ENCODE peak calls at places on chromosomes 6 and 20, in seven cellular contexts. One of them, this sample, is unnamed.

GRCh38 chr6:147205690-147206600 is 1.7 kb downstream of the STXBP5 start:
- DNase-seq in K562: peak
- DNase-seq in GM12878: no peak
- DNase-seq in WTC11: no peak
- DNase-seq in HEK293T: no peak
- DNase-seq in H1: no peak
- DNase-seq in HepG2: peak
- DNase-seq in this sample: no peak

GRCh38 chr6:163694988-163695942 is 280.7 kb downstream of the QKI start:
- DNase-seq in HepG2: peak
- DNase-seq in WTC11: no peak
- DNase-seq in H1: no peak
- DNase-seq in GM12878: no peak
- DNase-seq in K562: no peak
- DNase-seq in HEK293T: no peak
- DNase-seq in this sample: no peak

GRCh38 chr6:7042056-7042653 is 65.6 kb upstream of the RREB1 start:
- DNase-seq in WTC11: no peak
- DNase-seq in HEK293T: no peak
- DNase-seq in HepG2: peak
- DNase-seq in GM12878: no peak
- DNase-seq in K562: peak
- DNase-seq in H1: no peak
- DNase-seq in this sample: no peak

GRCh38 chr6:36269834-36270705 is at the start of gene PNPLA1:
- DNase-seq in WTC11: peak
- DNase-seq in HepG2: no peak
- DNase-seq in K562: no peak
- DNase-seq in GM12878: no peak
- DNase-seq in H1: peak
- DNase-seq in HEK293T: no peak
- DNase-seq in this sample: no peak

GRCh38 chr6:158819213-158819976 is at the start of gene EZR:
- DNase-seq in H1: peak
- DNase-seq in GM12878: no peak
- DNase-seq in WTC11: peak
- DNase-seq in K562: peak
- DNase-seq in HEK293T: peak
- DNase-seq in HepG2: peak
- DNase-seq in this sample: peak

GRCh38 chr6:133062077-133062476 is 179.1 kb upstream of the EYA4 start:
- DNase-seq in GM12878: no peak
- DNase-seq in WTC11: no peak
- DNase-seq in K562: no peak
- DNase-seq in HepG2: no peak
- DNase-seq in HEK293T: no peak
- DNase-seq in H1: no peak
- DNase-seq in this sample: no peak

GRCh38 chr6:152148412-152148811 is 340.9 kb downstream of the ESR1 start:
- DNase-seq in K562: no peak
- DNase-seq in GM12878: no peak
- DNase-seq in HEK293T: no peak
- DNase-seq in H1: no peak
- DNase-seq in HepG2: no peak
- DNase-seq in WTC11: no peak
- DNase-seq in this sample: no peak

GRCh38 chr20:10065154-10065833 is 30.5 kb downstream of the ANKEF1 start:
- DNase-seq in H1: no peak
- DNase-seq in HepG2: no peak
- DNase-seq in GM12878: no peak
- DNase-seq in HEK293T: no peak
- DNase-seq in K562: no peak
- DNase-seq in WTC11: no peak
- DNase-seq in this sample: no peak

GRCh38 chr6:53412751-53413150 is 64.0 kb upstream of the ELOVL5 start:
- DNase-seq in HEK293T: no peak
- DNase-seq in H1: no peak
- DNase-seq in WTC11: no peak
- DNase-seq in GM12878: no peak
- DNase-seq in K562: no peak
- DNase-seq in HepG2: no peak
- DNase-seq in this sample: no peak

GRCh38 chr6:71420693-71421328 is 132.2 kb downstream of the OGFRL1 start:
- DNase-seq in HepG2: no peak
- DNase-seq in GM12878: no peak
- DNase-seq in H1: peak
- DNase-seq in K562: no peak
- DNase-seq in HEK293T: peak
- DNase-seq in WTC11: peak
- DNase-seq in this sample: no peak

GRCh38 chr6:74731204-74731603 is 474.6 kb downstream of the COL12A1 start:
- DNase-seq in WTC11: no peak
- DNase-seq in HEK293T: no peak
- DNase-seq in H1: no peak
- DNase-seq in K562: no peak
- DNase-seq in GM12878: no peak
- DNase-seq in HepG2: no peak
- DNase-seq in this sample: no peak

GRCh38 chr20:53444386-53444785 is 149.3 kb downstream of the ZNF217 start:
- DNase-seq in WTC11: no peak
- DNase-seq in K562: no peak
- DNase-seq in HEK293T: no peak
- DNase-seq in GM12878: no peak
- DNase-seq in H1: no peak
- DNase-seq in HepG2: no peak
- DNase-seq in this sample: no peak

GRCh38 chr6:166760288-166760687 is 133.2 kb upstream of the RPS6KA2 start:
- DNase-seq in GM12878: no peak
- DNase-seq in WTC11: no peak
- DNase-seq in H1: no peak
- DNase-seq in K562: no peak
- DNase-seq in HEK293T: no peak
- DNase-seq in HepG2: no peak
- DNase-seq in this sample: no peak

GRCh38 chr20:12110711-12111110 is 193.0 kb downstream of the BTBD3 start:
- DNase-seq in WTC11: no peak
- DNase-seq in K562: no peak
- DNase-seq in HepG2: no peak
- DNase-seq in H1: no peak
- DNase-seq in HEK293T: no peak
- DNase-seq in GM12878: no peak
- DNase-seq in this sample: no peak

GRCh38 chr6:56959938-56960337 is 5.0 kb downstream of the BEND6 start:
- DNase-seq in HEK293T: no peak
- DNase-seq in H1: no peak
- DNase-seq in HepG2: no peak
- DNase-seq in WTC11: no peak
- DNase-seq in GM12878: no peak
- DNase-seq in K562: no peak
- DNase-seq in this sample: no peak

GRCh38 chr6:146775227-146775626 is 176.5 kb downstream of the ADGB start:
- DNase-seq in H1: no peak
- DNase-seq in HEK293T: no peak
- DNase-seq in HepG2: no peak
- DNase-seq in WTC11: no peak
- DNase-seq in K562: no peak
- DNase-seq in GM12878: no peak
- DNase-seq in this sample: no peak

GRCh38 chr6:27053738-27054137 is 193.8 kb upstream of the PRSS16 start:
- DNase-seq in K562: no peak
- DNase-seq in HEK293T: no peak
- DNase-seq in H1: no peak
- DNase-seq in GM12878: peak
- DNase-seq in HepG2: no peak
- DNase-seq in WTC11: no peak
- DNase-seq in this sample: no peak

DNA sequence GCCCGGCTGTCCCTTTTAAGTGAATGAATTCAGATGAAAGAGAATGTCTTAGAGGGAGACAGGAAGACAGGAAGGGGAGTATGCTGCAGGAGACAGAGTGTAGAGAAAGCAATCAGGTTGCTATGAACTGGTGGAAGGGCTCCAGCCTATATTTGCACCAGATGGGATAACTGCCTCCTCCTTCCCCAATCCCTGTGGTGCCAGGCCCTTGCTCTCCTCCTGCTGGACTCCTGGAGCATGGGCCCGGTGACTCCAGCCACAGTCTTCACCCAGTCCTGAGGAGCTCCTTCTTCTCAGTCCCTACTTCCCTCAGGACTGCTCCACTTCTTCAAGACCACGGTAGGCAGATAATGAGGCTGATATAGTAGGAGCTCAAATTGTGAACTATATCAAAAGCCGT is 91.8 kb downstream of the TMEM200A start:
- DNase-seq in HepG2: no peak
- DNase-seq in WTC11: no peak
- DNase-seq in HEK293T: no peak
- DNase-seq in K562: no peak
- DNase-seq in GM12878: no peak
- DNase-seq in H1: no peak
- DNase-seq in this sample: no peak
- TF ChIP-seq SP1 in HepG2: no peak
- TF ChIP-seq SP1 in WTC11: no peak
- TF ChIP-seq SP1 in HEK293T: no peak
- TF ChIP-seq SP1 in K562: no peak
- TF ChIP-seq SP1 in GM12878: no peak
- TF ChIP-seq SP1 in H1: no peak
- TF ChIP-seq SP1 in this sample: no peak

DNA sequence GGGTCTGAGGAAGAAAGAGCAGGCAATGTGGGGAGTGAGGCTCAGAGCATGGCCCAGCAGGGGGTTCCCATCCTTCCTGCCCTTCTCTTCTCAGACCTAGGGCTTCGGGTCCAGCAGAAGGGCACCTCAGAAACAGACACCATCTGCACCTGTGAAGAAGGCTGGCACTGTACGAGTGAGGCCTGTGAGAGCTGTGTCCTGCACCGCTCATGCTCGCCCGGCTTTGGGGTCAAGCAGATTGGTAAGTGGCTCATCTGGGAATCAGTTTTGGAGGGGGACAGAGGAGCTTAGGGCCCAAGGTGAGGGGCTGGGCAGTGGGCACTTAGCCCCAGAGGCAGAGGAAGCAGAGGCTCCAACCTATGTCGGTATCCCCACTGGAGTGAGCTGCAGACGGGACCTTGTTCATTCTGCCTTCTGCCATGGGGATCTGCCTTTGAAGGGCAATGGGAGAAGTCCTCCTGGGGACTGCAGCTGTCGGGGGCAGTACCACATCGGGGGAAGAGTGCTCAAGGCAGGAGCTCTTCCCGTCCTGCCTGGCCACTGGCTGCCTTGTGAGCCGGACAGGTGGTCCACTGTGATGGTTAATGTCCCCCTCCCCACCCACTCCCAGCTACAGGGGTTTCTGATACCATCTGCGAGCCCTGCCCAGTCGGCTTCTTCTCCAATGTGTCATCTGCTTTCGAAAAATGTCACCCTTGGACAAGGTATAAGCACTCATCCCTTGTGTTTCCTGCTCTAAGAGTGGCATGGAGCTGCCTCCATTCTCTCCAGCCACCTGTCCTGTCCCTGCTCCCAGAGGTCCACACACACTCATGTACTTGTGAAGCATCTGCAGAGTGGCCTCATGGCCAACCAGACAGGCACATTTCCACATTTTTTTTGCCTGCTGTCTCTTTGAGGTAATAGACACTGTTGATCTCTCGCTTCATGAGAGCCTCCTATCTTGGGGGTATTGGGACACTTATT is 4.7 kb downstream of the CD40 start:
- DNase-seq in HEK293T: no peak
- DNase-seq in K562: no peak
- DNase-seq in H1: no peak
- DNase-seq in GM12878: no peak
- DNase-seq in WTC11: no peak
- DNase-seq in HepG2: no peak
- DNase-seq in this sample: no peak
- TF ChIP-seq SP1 in HEK293T: no peak
- TF ChIP-seq SP1 in K562: no peak
- TF ChIP-seq SP1 in H1: no peak
- TF ChIP-seq SP1 in GM12878: no peak
- TF ChIP-seq SP1 in WTC11: no peak
- TF ChIP-seq SP1 in HepG2: no peak
- TF ChIP-seq SP1 in this sample: no peak

DNA sequence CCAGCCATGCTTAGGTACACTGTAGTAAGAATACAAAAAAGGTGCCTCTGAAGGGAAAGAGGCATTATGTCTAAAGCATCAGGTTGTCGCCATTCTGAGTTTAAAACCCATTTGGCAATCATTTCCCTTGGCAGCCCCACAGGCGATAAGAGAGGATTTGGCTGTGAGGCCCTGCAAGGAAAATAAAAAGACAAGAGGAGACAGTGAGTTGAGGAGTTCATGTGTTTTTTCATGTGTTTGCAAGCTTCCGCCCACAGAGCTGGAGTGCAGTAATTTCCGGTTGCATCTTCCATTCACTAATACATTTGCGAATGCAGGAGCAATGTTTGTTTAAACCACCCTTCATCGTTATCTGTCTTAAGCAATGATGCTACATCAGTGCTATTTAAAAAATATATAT is 138.5 kb upstream of the SOX4 start:
- DNase-seq in WTC11: no peak
- DNase-seq in HEK293T: no peak
- DNase-seq in K562: no peak
- DNase-seq in H1: no peak
- DNase-seq in HepG2: no peak
- DNase-seq in GM12878: no peak
- DNase-seq in this sample: no peak
- TF ChIP-seq SP1 in WTC11: no peak
- TF ChIP-seq SP1 in HEK293T: no peak
- TF ChIP-seq SP1 in K562: no peak
- TF ChIP-seq SP1 in H1: no peak
- TF ChIP-seq SP1 in HepG2: no peak
- TF ChIP-seq SP1 in GM12878: no peak
- TF ChIP-seq SP1 in this sample: no peak

DNA sequence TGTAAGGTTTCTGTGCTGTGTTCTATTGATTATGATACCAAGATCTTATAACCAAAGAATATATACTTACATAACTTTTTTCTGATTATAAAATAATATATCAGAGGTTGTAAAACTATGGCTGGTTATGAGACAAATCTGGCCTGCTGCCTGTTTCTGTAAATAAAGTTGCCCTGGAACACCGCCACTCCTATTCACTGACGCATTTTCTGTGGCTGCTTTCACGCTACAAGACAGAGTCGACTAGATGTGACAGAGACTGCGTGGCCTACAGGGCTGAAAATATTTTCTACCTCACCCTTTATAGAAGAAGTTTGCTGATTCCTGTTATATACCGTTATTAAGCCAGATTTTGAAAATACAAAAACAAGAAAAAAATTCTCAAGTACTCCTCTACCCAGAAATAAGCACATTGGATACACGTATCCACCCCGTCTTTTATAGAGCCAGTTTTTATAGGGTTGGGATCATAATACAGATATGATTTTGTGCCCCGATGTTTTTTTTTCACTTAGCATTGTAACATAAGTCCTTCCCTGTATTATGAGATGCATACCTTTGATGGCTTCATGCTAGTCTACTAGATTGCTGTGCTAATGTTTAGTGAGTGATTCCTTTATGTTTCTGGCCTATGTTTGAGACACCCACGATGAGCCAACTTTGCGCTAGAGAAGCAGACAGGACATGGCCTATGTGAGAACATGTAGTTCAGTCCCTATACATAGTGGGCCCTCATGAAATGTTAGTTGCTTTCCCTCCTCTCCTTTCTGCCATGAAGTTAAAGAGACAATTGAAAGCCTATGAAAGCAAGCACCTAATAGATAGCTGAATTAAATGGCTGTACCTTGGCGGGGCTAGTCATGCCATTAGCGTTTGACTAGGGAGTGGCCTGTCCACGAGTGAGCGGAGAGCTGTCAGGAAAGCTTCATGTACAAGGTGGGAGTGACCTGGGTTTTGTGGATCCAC is 98.1 kb upstream of the KCNK16 start:
- DNase-seq in WTC11: no peak
- DNase-seq in H1: no peak
- DNase-seq in K562: no peak
- DNase-seq in HepG2: no peak
- DNase-seq in GM12878: no peak
- DNase-seq in HEK293T: no peak
- DNase-seq in this sample: no peak
- TF ChIP-seq SP1 in WTC11: no peak
- TF ChIP-seq SP1 in H1: no peak
- TF ChIP-seq SP1 in K562: no peak
- TF ChIP-seq SP1 in HepG2: no peak
- TF ChIP-seq SP1 in GM12878: no peak
- TF ChIP-seq SP1 in HEK293T: no peak
- TF ChIP-seq SP1 in this sample: no peak